ENCODE peak calls at places on chromosomes 16 and 17, in seven cellular contexts. P is neural crest cell; D is stimulated activated CD8-positive, alpha-beta memory T cell treated with anti-CD3 and anti-CD28 coated beads, Interleukin-4, amount 100 ng/mL, for 24 hours; N is AG09309; L is NCI-H1105 treated with DMSO at 0.1 percent for 48 hours; B is CD4-positive, alpha-beta T cell; R is heart right ventricle. U is an unnamed sample.
A peak's percentile ranks its signal among the peaks of the same experiment; 100 is the strongest.

GRCh38 chr17:47872651-47873161 is 21.7 kb upstream of the SP6 start:
- DNase-seq in B (no peak), R (no peak), P (no peak), N (no peak), D (no peak), L (no peak), U (no peak)

GRCh38 chr17:59361916-59362810 is 30.7 kb downstream of the YPEL2 start:
- DNase-seq in L (no peak), N (peak; percentile 74), D (no peak), P (no peak), B (peak; percentile 40), R (no peak), U (peak; percentile 26)

GRCh38 chr16:3174618-3175148 is 13.3 kb upstream of the OR1F1 start:
- DNase-seq in N (no peak), D (no peak), B (no peak), L (no peak), R (no peak), P (no peak), U (no peak)

GRCh38 chr17:51260237-51260959 is at the start of gene UTP18:
- DNase-seq in N (peak; percentile 93), P (peak; percentile 89), R (peak; percentile 97), D (peak; percentile 94), L (peak; percentile 91), B (peak; percentile 97), U (peak; percentile 92)

GRCh38 chr17:81612172-81612571 is 24.7 kb downstream of the NPLOC4 start:
- DNase-seq in N (no peak), P (no peak), R (no peak), L (no peak), D (no peak), B (no peak), U (no peak)

GRCh38 chr17:63445571-63446217 is 412 bp downstream of the CYB561 start:
- DNase-seq in R (no peak), P (peak; percentile 50), D (peak; percentile 50), L (peak; percentile 50), N (no peak), B (peak; percentile 26), U (peak; percentile 63)

GRCh38 chr17:3698139-3698538 is 2.2 kb upstream of the P2RX5 start:
- DNase-seq in B (no peak), D (no peak), P (no peak), N (no peak), R (no peak), L (no peak), U (no peak)

GRCh38 chr16:19680972-19681371 is 37.1 kb downstream of the KNOP1 start:
- DNase-seq in D (no peak), B (no peak), N (no peak), R (no peak), P (no peak), L (no peak), U (no peak)

GRCh38 chr17:82463391-82463790 is 4.8 kb downstream of the NARF start:
- DNase-seq in B (no peak), L (no peak), R (no peak), N (no peak), P (no peak), D (no peak), U (no peak)